ENCODE peak calls at places on chromosomes 3 and 15, in nine cellular contexts. One of them, this sample, is unnamed.

GRCh38 chr3:157079677-157080369 is 80.1 kb downstream of the CCNL1 start:
- DNase-seq in progenitor cell of endocrine pancreas: no peak
- DNase-seq in NCI-H1417 treated with DMSO at 0.1 percent for 48 hours: no peak
- DNase-seq in stimulated activated CD4-positive, alpha-beta T cell treated with anti-CD3 and anti-CD28 coated beads, Interleukin-2, amount 100 ng/mL, for 24 hours: no peak
- DNase-seq in COR-L47: no peak
- DNase-seq in T-helper 2 cell: no peak
- DNase-seq in coronary artery: peak; percentile 55
- DNase-seq in right atrium auricular region: peak; percentile 54
- DNase-seq in right lobe of liver: no peak
- DNase-seq in this sample: no peak

GRCh38 chr3:131704084-131704483 is 201.3 kb upstream of the MRPL3 start:
- DNase-seq in right atrium auricular region: no peak
- DNase-seq in COR-L47: no peak
- DNase-seq in stimulated activated CD4-positive, alpha-beta T cell treated with anti-CD3 and anti-CD28 coated beads, Interleukin-2, amount 100 ng/mL, for 24 hours: no peak
- DNase-seq in progenitor cell of endocrine pancreas: no peak
- DNase-seq in NCI-H1417 treated with DMSO at 0.1 percent for 48 hours: no peak
- DNase-seq in right lobe of liver: no peak
- DNase-seq in T-helper 2 cell: no peak
- DNase-seq in coronary artery: no peak
- DNase-seq in this sample: no peak

GRCh38 chr15:59532770-59533379 is 78.7 kb upstream of the GCNT3 start:
- DNase-seq in right atrium auricular region: no peak
- DNase-seq in progenitor cell of endocrine pancreas: peak; percentile 12
- DNase-seq in COR-L47: peak; percentile 30
- DNase-seq in coronary artery: no peak
- DNase-seq in NCI-H1417 treated with DMSO at 0.1 percent for 48 hours: no peak
- DNase-seq in right lobe of liver: peak; percentile 39
- DNase-seq in T-helper 2 cell: no peak
- DNase-seq in stimulated activated CD4-positive, alpha-beta T cell treated with anti-CD3 and anti-CD28 coated beads, Interleukin-2, amount 100 ng/mL, for 24 hours: no peak
- DNase-seq in this sample: no peak

GRCh38 chr3:51968175-51968681 is 974 bp upstream of the PCBP4 start:
- DNase-seq in right atrium auricular region: no peak
- DNase-seq in T-helper 2 cell: no peak
- DNase-seq in coronary artery: no peak
- DNase-seq in NCI-H1417 treated with DMSO at 0.1 percent for 48 hours: no peak
- DNase-seq in progenitor cell of endocrine pancreas: peak; percentile 50
- DNase-seq in COR-L47: no peak
- DNase-seq in stimulated activated CD4-positive, alpha-beta T cell treated with anti-CD3 and anti-CD28 coated beads, Interleukin-2, amount 100 ng/mL, for 24 hours: no peak
- DNase-seq in right lobe of liver: no peak
- DNase-seq in this sample: no peak

GRCh38 chr3:147298511-147298982 is 107.8 kb downstream of the ZIC4 start:
- DNase-seq in right lobe of liver: no peak
- DNase-seq in right atrium auricular region: no peak
- DNase-seq in NCI-H1417 treated with DMSO at 0.1 percent for 48 hours: no peak
- DNase-seq in COR-L47: peak; percentile 15
- DNase-seq in coronary artery: no peak
- DNase-seq in stimulated activated CD4-positive, alpha-beta T cell treated with anti-CD3 and anti-CD28 coated beads, Interleukin-2, amount 100 ng/mL, for 24 hours: no peak
- DNase-seq in progenitor cell of endocrine pancreas: no peak
- DNase-seq in T-helper 2 cell: no peak
- DNase-seq in this sample: no peak

GRCh38 chr3:151356791-151357460 is 27.6 kb upstream of the P2RY13 start:
- DNase-seq in NCI-H1417 treated with DMSO at 0.1 percent for 48 hours: no peak
- DNase-seq in T-helper 2 cell: no peak
- DNase-seq in stimulated activated CD4-positive, alpha-beta T cell treated with anti-CD3 and anti-CD28 coated beads, Interleukin-2, amount 100 ng/mL, for 24 hours: no peak
- DNase-seq in coronary artery: no peak
- DNase-seq in progenitor cell of endocrine pancreas: no peak
- DNase-seq in right atrium auricular region: no peak
- DNase-seq in COR-L47: no peak
- DNase-seq in right lobe of liver: no peak
- DNase-seq in this sample: no peak

GRCh38 chr3:108223928-108224327 is 1.7 kb upstream of the IFT57 start:
- DNase-seq in coronary artery: no peak
- DNase-seq in progenitor cell of endocrine pancreas: no peak
- DNase-seq in COR-L47: no peak
- DNase-seq in right atrium auricular region: no peak
- DNase-seq in T-helper 2 cell: no peak
- DNase-seq in right lobe of liver: no peak
- DNase-seq in stimulated activated CD4-positive, alpha-beta T cell treated with anti-CD3 and anti-CD28 coated beads, Interleukin-2, amount 100 ng/mL, for 24 hours: no peak
- DNase-seq in NCI-H1417 treated with DMSO at 0.1 percent for 48 hours: no peak
- DNase-seq in this sample: no peak

GRCh38 chr3:140501054-140501769 is 176.7 kb upstream of the TRIM42 start:
- DNase-seq in stimulated activated CD4-positive, alpha-beta T cell treated with anti-CD3 and anti-CD28 coated beads, Interleukin-2, amount 100 ng/mL, for 24 hours: no peak
- DNase-seq in coronary artery: no peak
- DNase-seq in right atrium auricular region: no peak
- DNase-seq in progenitor cell of endocrine pancreas: no peak
- DNase-seq in NCI-H1417 treated with DMSO at 0.1 percent for 48 hours: no peak
- DNase-seq in right lobe of liver: no peak
- DNase-seq in COR-L47: no peak
- DNase-seq in T-helper 2 cell: no peak
- DNase-seq in this sample: no peak

GRCh38 chr3:174417568-174417967 is 441.6 kb upstream of the NAALADL2 start:
- DNase-seq in stimulated activated CD4-positive, alpha-beta T cell treated with anti-CD3 and anti-CD28 coated beads, Interleukin-2, amount 100 ng/mL, for 24 hours: no peak
- DNase-seq in right lobe of liver: no peak
- DNase-seq in progenitor cell of endocrine pancreas: no peak
- DNase-seq in NCI-H1417 treated with DMSO at 0.1 percent for 48 hours: no peak
- DNase-seq in coronary artery: no peak
- DNase-seq in T-helper 2 cell: no peak
- DNase-seq in right atrium auricular region: no peak
- DNase-seq in COR-L47: no peak
- DNase-seq in this sample: no peak

GRCh38 chr3:14988988-14989394 is 41.6 kb downstream of the NR2C2 start:
- DNase-seq in right lobe of liver: no peak
- DNase-seq in NCI-H1417 treated with DMSO at 0.1 percent for 48 hours: no peak
- DNase-seq in stimulated activated CD4-positive, alpha-beta T cell treated with anti-CD3 and anti-CD28 coated beads, Interleukin-2, amount 100 ng/mL, for 24 hours: peak; percentile 25
- DNase-seq in COR-L47: no peak
- DNase-seq in T-helper 2 cell: peak; percentile 10
- DNase-seq in coronary artery: no peak
- DNase-seq in right atrium auricular region: no peak
- DNase-seq in progenitor cell of endocrine pancreas: no peak
- DNase-seq in this sample: no peak

GRCh38 chr3:98914210-98915080 is 12.9 kb upstream of the DCBLD2 start:
- DNase-seq in right lobe of liver: peak; percentile 81
- DNase-seq in NCI-H1417 treated with DMSO at 0.1 percent for 48 hours: no peak
- DNase-seq in coronary artery: no peak
- DNase-seq in right atrium auricular region: no peak
- DNase-seq in T-helper 2 cell: no peak
- DNase-seq in COR-L47: no peak
- DNase-seq in progenitor cell of endocrine pancreas: no peak
- DNase-seq in stimulated activated CD4-positive, alpha-beta T cell treated with anti-CD3 and anti-CD28 coated beads, Interleukin-2, amount 100 ng/mL, for 24 hours: no peak
- DNase-seq in this sample: peak; percentile 69

GRCh38 chr3:114685053-114685630 is 391.3 kb downstream of the TIGIT start:
- DNase-seq in T-helper 2 cell: no peak
- DNase-seq in right lobe of liver: no peak
- DNase-seq in stimulated activated CD4-positive, alpha-beta T cell treated with anti-CD3 and anti-CD28 coated beads, Interleukin-2, amount 100 ng/mL, for 24 hours: no peak
- DNase-seq in right atrium auricular region: no peak
- DNase-seq in COR-L47: no peak
- DNase-seq in coronary artery: no peak
- DNase-seq in NCI-H1417 treated with DMSO at 0.1 percent for 48 hours: no peak
- DNase-seq in progenitor cell of endocrine pancreas: no peak
- DNase-seq in this sample: no peak

GRCh38 chr3:189361103-189361835 is 189.5 kb downstream of the TPRG1 start:
- DNase-seq in right lobe of liver: no peak
- DNase-seq in stimulated activated CD4-positive, alpha-beta T cell treated with anti-CD3 and anti-CD28 coated beads, Interleukin-2, amount 100 ng/mL, for 24 hours: no peak
- DNase-seq in T-helper 2 cell: no peak
- DNase-seq in right atrium auricular region: no peak
- DNase-seq in coronary artery: no peak
- DNase-seq in progenitor cell of endocrine pancreas: no peak
- DNase-seq in NCI-H1417 treated with DMSO at 0.1 percent for 48 hours: no peak
- DNase-seq in COR-L47: no peak
- DNase-seq in this sample: no peak

GRCh38 chr15:41490355-41490754 is 3.3 kb upstream of the ITPKA start:
- DNase-seq in COR-L47: no peak
- DNase-seq in progenitor cell of endocrine pancreas: no peak
- DNase-seq in T-helper 2 cell: no peak
- DNase-seq in right atrium auricular region: no peak
- DNase-seq in NCI-H1417 treated with DMSO at 0.1 percent for 48 hours: no peak
- DNase-seq in stimulated activated CD4-positive, alpha-beta T cell treated with anti-CD3 and anti-CD28 coated beads, Interleukin-2, amount 100 ng/mL, for 24 hours: no peak
- DNase-seq in right lobe of liver: no peak
- DNase-seq in coronary artery: no peak
- DNase-seq in this sample: no peak

GRCh38 chr3:11818033-11818432 is 28.7 kb downstream of the TAMM41 start:
- DNase-seq in NCI-H1417 treated with DMSO at 0.1 percent for 48 hours: no peak
- DNase-seq in progenitor cell of endocrine pancreas: no peak
- DNase-seq in right lobe of liver: no peak
- DNase-seq in T-helper 2 cell: no peak
- DNase-seq in stimulated activated CD4-positive, alpha-beta T cell treated with anti-CD3 and anti-CD28 coated beads, Interleukin-2, amount 100 ng/mL, for 24 hours: no peak
- DNase-seq in COR-L47: no peak
- DNase-seq in coronary artery: no peak
- DNase-seq in right atrium auricular region: no peak
- DNase-seq in this sample: no peak

GRCh38 chr3:5055352-5056004 is 66.6 kb upstream of the ARL8B start:
- DNase-seq in T-helper 2 cell: no peak
- DNase-seq in progenitor cell of endocrine pancreas: no peak
- DNase-seq in NCI-H1417 treated with DMSO at 0.1 percent for 48 hours: no peak
- DNase-seq in stimulated activated CD4-positive, alpha-beta T cell treated with anti-CD3 and anti-CD28 coated beads, Interleukin-2, amount 100 ng/mL, for 24 hours: no peak
- DNase-seq in coronary artery: no peak
- DNase-seq in COR-L47: no peak
- DNase-seq in right lobe of liver: no peak
- DNase-seq in right atrium auricular region: no peak
- DNase-seq in this sample: no peak

GRCh38 chr3:42014949-42015533 is 53.1 kb upstream of the ULK4 start:
- DNase-seq in right atrium auricular region: no peak
- DNase-seq in right lobe of liver: peak; percentile 87
- DNase-seq in progenitor cell of endocrine pancreas: no peak
- DNase-seq in T-helper 2 cell: no peak
- DNase-seq in COR-L47: no peak
- DNase-seq in coronary artery: peak; percentile 80
- DNase-seq in stimulated activated CD4-positive, alpha-beta T cell treated with anti-CD3 and anti-CD28 coated beads, Interleukin-2, amount 100 ng/mL, for 24 hours: peak; percentile 22
- DNase-seq in NCI-H1417 treated with DMSO at 0.1 percent for 48 hours: no peak
- DNase-seq in this sample: no peak

GRCh38 chr15:66195621-66196230 is 57.8 kb downstream of the MEGF11 start:
- DNase-seq in NCI-H1417 treated with DMSO at 0.1 percent for 48 hours: no peak
- DNase-seq in COR-L47: no peak
- DNase-seq in stimulated activated CD4-positive, alpha-beta T cell treated with anti-CD3 and anti-CD28 coated beads, Interleukin-2, amount 100 ng/mL, for 24 hours: no peak
- DNase-seq in coronary artery: no peak
- DNase-seq in T-helper 2 cell: no peak
- DNase-seq in right lobe of liver: no peak
- DNase-seq in progenitor cell of endocrine pancreas: no peak
- DNase-seq in right atrium auricular region: no peak
- DNase-seq in this sample: peak; percentile 61

GRCh38 chr3:138941259-138941885 is 5.6 kb downstream of the FOXL2 start:
- DNase-seq in coronary artery: no peak
- DNase-seq in T-helper 2 cell: no peak
- DNase-seq in progenitor cell of endocrine pancreas: peak; percentile 62
- DNase-seq in stimulated activated CD4-positive, alpha-beta T cell treated with anti-CD3 and anti-CD28 coated beads, Interleukin-2, amount 100 ng/mL, for 24 hours: peak; percentile 20
- DNase-seq in NCI-H1417 treated with DMSO at 0.1 percent for 48 hours: no peak
- DNase-seq in COR-L47: peak; percentile 25
- DNase-seq in right lobe of liver: peak; percentile 61
- DNase-seq in right atrium auricular region: no peak
- DNase-seq in this sample: no peak